ENCODE peak calls at places on chromosome 13, in five cellular contexts. O is IMR-90, R is GM12878, Z is K562, N is HepG2. U is an unnamed sample.

GRCh38 chr13:51647067-51647466 is 62.8 kb downstream of the WDFY2 start:
- DNase-seq in R (no peak), N (no peak), Z (no peak), O (no peak), U (no peak)

GRCh38 chr13:99798756-99799155 is 172.8 kb downstream of the ZIC5 start:
- DNase-seq in N (no peak), R (no peak), Z (no peak), O (no peak), U (no peak)

GRCh38 chr13:78826312-78826711 is 167.4 kb upstream of the OBI1 start:
- DNase-seq in N (no peak), O (no peak), Z (no peak), R (no peak), U (no peak)

GRCh38 chr13:36282818-36283432 is 14.7 kb downstream of the CCDC169 start:
- DNase-seq in Z (peak), R (no peak), N (peak), O (peak), U (peak)

GRCh38 chr13:60591348-60591747 is 194.3 kb downstream of the TDRD3 start:
- DNase-seq in N (no peak), Z (no peak), R (no peak), O (peak), U (no peak)

GRCh38 chr13:29523199-29523931 is 72.1 kb downstream of the SLC7A1 start:
- DNase-seq in Z (no peak), O (no peak), N (no peak), R (no peak), U (no peak)

GRCh38 chr13:113364933-113365371 is 1.0 kb upstream of the GRTP1 start:
- DNase-seq in R (no peak), N (no peak), Z (no peak), O (no peak), U (peak)

GRCh38 chr13:49086711-49087110 is 111.0 kb downstream of the FNDC3A start:
- DNase-seq in O (peak), R (no peak), N (no peak), Z (no peak), U (no peak)

GRCh38 chr13:37769545-37769944 is 100.0 kb downstream of the TRPC4 start:
- DNase-seq in R (no peak), Z (no peak), N (no peak), O (no peak), U (no peak)

GRCh38 chr13:40981361-40981760 is 37.8 kb downstream of the ELF1 start:
- DNase-seq in R (no peak), Z (peak), N (no peak), O (no peak), U (no peak)

GRCh38 chr13:28318418-28318995 is 176.4 kb downstream of the FLT1 start:
- DNase-seq in N (no peak), O (no peak), R (no peak), Z (no peak), U (no peak)

GRCh38 chr13:92463134-92463533 is 763.5 kb upstream of the GPC6 start:
- DNase-seq in N (no peak), R (no peak), O (no peak), Z (no peak), U (no peak)

GRCh38 chr13:37059848-37060192 is 332 bp upstream of the SUPT20H start:
- DNase-seq in N (no peak), R (no peak), O (no peak), Z (no peak), U (no peak)

GRCh38 chr13:50626031-50626643 is 217.4 kb downstream of the DLEU7 start:
- DNase-seq in R (no peak), O (no peak), Z (peak), N (no peak), U (no peak)

GRCh38 chr13:50403311-50403710 is 388.1 kb downstream of the KCNRG start:
- DNase-seq in O (peak), Z (no peak), R (no peak), N (peak), U (no peak)

GRCh38 chr13:26463848-26464247 is 93.6 kb upstream of the WASF3 start:
- DNase-seq in Z (no peak), N (no peak), R (no peak), O (no peak), U (no peak)

GRCh38 chr13:31945202-31945978 is 86.2 kb upstream of the FRY start:
- DNase-seq in Z (peak), O (peak), N (no peak), R (no peak), U (peak)

GRCh38 chr13:30870049-30870884 is 35.8 kb upstream of the MEDAG start:
- DNase-seq in R (no peak), Z (peak), O (peak), N (no peak), U (no peak)

GRCh38 chr13:20997301-20998061 is 63.9 kb downstream of the LATS2 start:
- DNase-seq in R (no peak), N (no peak), Z (no peak), O (peak), U (no peak)

GRCh38 chr13:87080100-87080779 is 590.9 kb upstream of the SLITRK5 start:
- DNase-seq in N (no peak), O (no peak), Z (no peak), R (no peak), U (no peak)

GRCh38 chr13:106567421-106568224 is at the start of gene ARGLU1:
- DNase-seq in Z (peak), O (peak), N (peak), R (peak), U (peak)

GRCh38 chr13:106568225-106569003 is 477 bp upstream of the ARGLU1 start:
- DNase-seq in N (peak), Z (peak), O (no peak), R (no peak), U (no peak)

GRCh38 chr13:106573279-106573831 is 5.4 kb upstream of the ARGLU1 start:
- DNase-seq in N (no peak), O (peak), R (no peak), Z (no peak), U (no peak)

GRCh38 chr13:106569233-106570095 is 1.5 kb upstream of the ARGLU1 start:
- DNase-seq in R (no peak), O (no peak), N (no peak), Z (peak), U (no peak)

GRCh38 chr13:106570354-106570822 is 2.5 kb upstream of the ARGLU1 start:
- DNase-seq in Z (peak), R (no peak), O (peak), N (no peak), U (peak)
- TF ChIP-seq MXI1 in Z (no peak), R (no peak), O (no peak), N (no peak), U (no peak)

GRCh38 chr13:76882431-76882830 is 3.8 kb downstream of the KCTD12 start:
- DNase-seq in O (no peak), Z (no peak), R (no peak), N (no peak), U (no peak)
- TF ChIP-seq MXI1 in O (no peak), Z (no peak), R (no peak), N (no peak), U (no peak)

GRCh38 chr13:110447058-110447511 is 114.4 kb downstream of the RAB20 start:
- DNase-seq in R (peak), Z (no peak), O (peak), N (peak), U (no peak)
- TF ChIP-seq MXI1 in R (no peak), Z (no peak), O (no peak), N (no peak), U (no peak)

GRCh38 chr13:91042870-91043269 is 304.6 kb upstream of the MIR17HG start:
- DNase-seq in O (no peak), N (no peak), R (no peak), Z (no peak), U (no peak)

GRCh38 chr13:91046715-91047327 is 300.7 kb upstream of the MIR17HG start:
- DNase-seq in O (no peak), Z (no peak), R (no peak), N (no peak), U (no peak)

DNA sequence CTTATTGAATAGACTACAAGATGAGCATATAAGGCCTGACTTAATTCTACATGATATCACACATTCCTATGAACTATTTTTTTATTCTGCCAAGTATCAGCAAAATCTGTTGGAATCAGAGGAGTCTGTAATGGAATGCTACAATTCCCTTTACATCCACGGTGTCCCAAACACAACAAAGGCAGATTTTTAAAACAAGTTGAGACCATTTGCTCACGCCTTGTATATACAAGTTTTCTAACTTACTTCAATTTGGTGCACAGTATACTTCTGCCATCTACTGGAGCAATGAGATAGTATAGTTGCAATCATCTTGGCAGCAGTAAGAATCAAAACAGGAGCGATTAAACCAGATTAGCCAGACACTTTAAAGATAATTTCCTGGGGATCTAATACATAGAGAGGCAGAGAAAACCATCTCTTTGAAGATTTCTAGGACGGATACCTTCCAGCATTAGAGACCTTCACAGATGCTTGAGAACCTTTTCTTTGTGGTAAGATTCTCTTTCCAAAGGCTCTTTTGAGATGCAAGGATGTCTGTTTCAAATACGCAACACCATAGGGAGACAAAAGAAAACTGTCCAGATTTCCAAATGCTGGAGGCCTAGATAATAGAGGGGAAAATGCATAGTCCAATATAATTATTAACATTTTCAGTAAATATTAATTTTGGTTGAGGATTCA is 302.0 kb upstream of the MIR17HG start:
- DNase-seq in N (no peak), O (no peak), R (no peak), Z (peak), U (peak)
- TF ChIP-seq MXI1 in N (no peak), O (no peak), R (no peak), Z (no peak), U (no peak)

U was measured in SK-N-SH.